ENCODE peak calls at places on chromosome 19, in five cellular contexts. P, W, I, C and Q are unnamed samples.
A peak's percentile ranks its signal among the peaks of the same experiment; 100 is the strongest.

GRCh38 chr19:32977269-32977668 is 5.2 kb downstream of the FAAP24 start:
- DNase-seq in P (no peak), W (no peak), I (no peak), C (peak; percentile 36), Q (no peak)

GRCh38 chr19:4758659-4759058 is 32.9 kb upstream of the FEM1A start:
- DNase-seq in P (no peak), W (no peak), I (no peak), C (no peak), Q (no peak)

GRCh38 chr19:13118424-13119193 is 545 bp downstream of the NACC1 start:
- DNase-seq in P (no peak), W (peak; percentile 71), I (peak; percentile 89), C (peak; percentile 31), Q (peak; percentile 59)

GRCh38 chr19:52542984-52543664 is 15.7 kb downstream of the ZNF808 start:
- DNase-seq in P (no peak), W (no peak), I (no peak), C (peak; percentile 19), Q (no peak)

GRCh38 chr19:41883463-41883820 is 458 bp downstream of the ARHGEF1 start:
- DNase-seq in P (no peak), W (no peak), I (no peak), C (no peak), Q (no peak)

GRCh38 chr19:41870401-41870873 is 6.6 kb upstream of the CD79A start:
- DNase-seq in P (no peak), W (no peak), I (no peak), C (peak; percentile 61), Q (no peak)

GRCh38 chr19:13376537-13376936 is 129.7 kb downstream of the CACNA1A start:
- DNase-seq in P (no peak), W (no peak), I (no peak), C (no peak), Q (no peak)

GRCh38 chr19:38723606-38724379 is 20.5 kb downstream of the CAPN12 start:
- DNase-seq in P (no peak), W (no peak), I (no peak), C (no peak), Q (no peak)

GRCh38 chr19:10227215-10227971 is 3.7 kb downstream of the S1PR2 start:
- DNase-seq in P (peak; percentile 50), W (no peak), I (no peak), C (no peak), Q (no peak)

GRCh38 chr19:41193420-41194156 is 569 bp downstream of the CYP2S1 start:
- DNase-seq in P (no peak), W (no peak), I (no peak), C (no peak), Q (no peak)

GRCh38 chr19:6010107-6010506 is 32.2 kb upstream of the RANBP3 start:
- DNase-seq in P (no peak), W (peak; percentile 43), I (peak; percentile 61), C (no peak), Q (no peak)

GRCh38 chr19:42030605-42031004 is 36.6 kb upstream of the ATP1A3 start:
- DNase-seq in P (no peak), W (no peak), I (peak; percentile 24), C (no peak), Q (no peak)

GRCh38 chr19:53068834-53069233 is 24.3 kb downstream of the ERVV-2 start:
- DNase-seq in P (no peak), W (no peak), I (no peak), C (no peak), Q (no peak)

GRCh38 chr19:49567722-49568454 is 12.5 kb downstream of the NOSIP start:
- DNase-seq in P (no peak), W (no peak), I (no peak), C (no peak), Q (no peak)
- H3K27me3 ChIP-seq in P (no peaks in the 10 kb centered on the region), W (no peaks in the 10 kb centered on the region), I (no peaks in the 10 kb centered on the region), C (no peaks in the 10 kb centered on the region), Q (no peaks in the 10 kb centered on the region)

GRCh38 chr19:18987456-18987855 is 45.9 kb downstream of the SUGP2 start:
- DNase-seq in P (no peak), W (no peak), I (no peak), C (no peak), Q (no peak)
- H3K4me3 ChIP-seq in P (no peak overlapping the region), W (no peak overlapping the region), I (no peak overlapping the region), C (no peak overlapping the region), Q (no peak overlapping the region)

GRCh38 chr19:55704494-55705245 is 29.6 kb downstream of the EPN1 start:
- DNase-seq in P (no peak), W (no peak), I (no peak), C (no peak), Q (no peak)
- TF ChIP-seq CTCF in P (no peak), W (no peak), I (no peak), C (no peak), Q (peak; percentile 21)

GRCh38 chr19:46269085-46269484 is 27.8 kb upstream of the HIF3A start:
- DNase-seq in P (no peak), W (no peak), I (no peak), C (no peak), Q (no peak)
- H3K27me3 ChIP-seq in P (no peaks in the 10 kb centered on the region), W (no peaks in the 10 kb centered on the region), I (no peaks in the 10 kb centered on the region), C (peaks cover 23% of the 10 kb centered on the region), Q (peaks cover 11% of the 10 kb centered on the region)

DNA sequence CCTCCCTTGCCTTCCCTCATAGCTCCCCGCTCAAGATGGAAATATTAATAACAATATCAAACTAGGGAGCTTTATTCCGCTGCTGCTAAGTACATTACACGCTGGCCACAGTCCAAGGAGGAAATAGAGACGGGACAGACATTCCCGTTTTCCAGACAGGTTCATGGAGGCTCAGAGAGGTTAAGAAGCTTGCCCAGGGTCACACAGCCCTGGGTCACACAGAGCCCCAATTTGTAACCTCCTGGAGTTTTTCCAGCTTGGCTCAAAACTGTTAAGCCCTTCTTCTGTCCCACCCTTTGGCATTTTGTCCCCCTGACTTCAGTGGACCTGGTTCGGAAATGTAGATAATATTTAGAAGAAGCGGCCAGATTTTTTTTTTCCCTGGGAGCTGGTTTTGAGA is 2.0 kb downstream of the BICRA start:
- DNase-seq in P (no peak), W (no peak), I (no peak), C (no peak), Q (no peak)
- H3K4me3 ChIP-seq in P (no peak overlapping the region), W (peak overlapping the region; percentile 99), I (no peak overlapping the region), C (peak overlapping the region; percentile 94), Q (no peak overlapping the region)

DNA sequence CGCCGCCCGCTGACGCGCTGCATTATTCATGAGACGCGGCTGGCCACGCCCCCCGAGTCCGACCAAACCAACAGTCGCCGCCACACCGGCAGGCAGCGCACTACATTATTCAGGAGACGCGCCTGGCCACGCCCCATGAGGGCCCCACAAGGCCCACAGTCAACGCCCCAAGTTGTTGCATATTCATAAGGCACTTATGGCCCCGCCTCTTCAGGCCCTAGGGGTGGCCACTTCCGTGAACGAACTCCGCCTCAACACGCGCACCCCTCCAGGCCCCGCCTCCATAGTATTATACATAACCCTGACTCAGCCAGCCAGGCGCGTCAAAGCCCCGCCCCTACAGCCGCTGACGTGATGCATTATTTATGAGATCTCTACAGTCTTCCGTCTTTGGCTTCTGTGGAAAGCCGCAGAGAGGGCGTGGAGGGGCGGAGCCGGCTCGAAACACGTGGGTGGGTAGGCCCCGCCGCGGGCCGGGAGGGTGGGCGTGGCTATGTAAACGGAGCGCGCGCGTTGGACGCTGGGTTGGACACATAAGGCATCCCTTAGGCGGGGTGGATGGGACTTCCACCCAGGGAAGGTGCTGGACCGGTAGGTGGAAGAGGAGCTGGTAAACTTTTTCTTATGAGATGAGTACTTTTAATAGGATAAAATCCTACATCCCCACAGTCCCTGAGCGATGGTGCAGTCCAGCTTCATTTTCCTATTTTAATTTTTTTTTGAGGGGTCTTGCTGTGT is 423 bp upstream of the ELL start:
- DNase-seq in P (peak; percentile 100), W (peak; percentile 100), I (peak; percentile 100), C (peak; percentile 100), Q (peak; percentile 100)
- TF ChIP-seq CTCF in P (no peak), W (no peak), I (peak; percentile 37), C (peak; percentile 34), Q (no peak)

GRCh38 chr19:51116736-51117135 is 8.0 kb upstream of the SIGLEC9 start:
- DNase-seq in P (no peak), W (peak; percentile 6), I (no peak), C (no peak), Q (no peak)
- H3K27me3 ChIP-seq in P (no peaks in the 10 kb centered on the region), W (no peaks in the 10 kb centered on the region), I (no peaks in the 10 kb centered on the region), C (peaks cover 6% of the 10 kb centered on the region), Q (peaks cover 66% of the 10 kb centered on the region)